ENCODE peak calls at places on chromosome 9, in seven cellular contexts. T, R, W, L, C, B and O are unnamed samples.

GRCh38 chr9:110578896-110579752 is at the start of gene SVEP1:
- DNase-seq in T (peak; percentile 42), R (peak; percentile 80), W (peak; percentile 76), L (peak; percentile 61), C (peak; percentile 77), B (peak; percentile 70), O (peak; percentile 7)

GRCh38 chr9:114307323-114308250 is 15.3 kb upstream of the ORM1 start:
- DNase-seq in T (no peak), R (no peak), W (peak; percentile 24), L (no peak), C (peak; percentile 71), B (no peak), O (no peak)

GRCh38 chr9:29212590-29213373 is 1639.5 kb upstream of the C9orf72 start:
- DNase-seq in T (peak; percentile 24), R (peak; percentile 47), W (peak; percentile 79), L (peak; percentile 57), C (no peak), B (peak; percentile 43), O (no peak)

GRCh38 chr9:71607571-71607970 is 160.7 kb downstream of the CEMIP2 start:
- DNase-seq in T (no peak), R (no peak), W (no peak), L (no peak), C (no peak), B (no peak), O (no peak)

GRCh38 chr9:116027096-116027495 is 126.5 kb upstream of the PAPPA start:
- DNase-seq in T (no peak), R (peak; percentile 33), W (no peak), L (no peak), C (peak; percentile 45), B (peak; percentile 27), O (no peak)

GRCh38 chr9:115999498-115999897 is 154.1 kb upstream of the PAPPA start:
- DNase-seq in T (no peak), R (peak; percentile 40), W (no peak), L (no peak), C (peak; percentile 73), B (no peak), O (peak; percentile 36)

GRCh38 chr9:34079181-34079580 is 30.5 kb upstream of the UBAP2 start:
- DNase-seq in T (no peak), R (peak; percentile 17), W (no peak), L (no peak), C (peak; percentile 80), B (peak; percentile 75), O (peak; percentile 88)

GRCh38 chr9:88922091-88922490 is 69.2 kb upstream of the S1PR3 start:
- DNase-seq in T (no peak), R (no peak), W (no peak), L (no peak), C (no peak), B (no peak), O (peak; percentile 82)

GRCh38 chr9:108603141-108603540 is 252.6 kb downstream of the ACTL7B start:
- DNase-seq in T (no peak), R (no peak), W (no peak), L (no peak), C (no peak), B (no peak), O (no peak)

GRCh38 chr9:34375901-34376595 is 650 bp downstream of the MYORG start:
- DNase-seq in T (peak; percentile 17), R (peak; percentile 30), W (no peak), L (peak; percentile 76), C (no peak), B (peak; percentile 84), O (peak; percentile 52)

GRCh38 chr9:12351293-12351852 is 341.8 kb upstream of the TYRP1 start:
- DNase-seq in T (no peak), R (no peak), W (no peak), L (no peak), C (no peak), B (no peak), O (no peak)

DNA sequence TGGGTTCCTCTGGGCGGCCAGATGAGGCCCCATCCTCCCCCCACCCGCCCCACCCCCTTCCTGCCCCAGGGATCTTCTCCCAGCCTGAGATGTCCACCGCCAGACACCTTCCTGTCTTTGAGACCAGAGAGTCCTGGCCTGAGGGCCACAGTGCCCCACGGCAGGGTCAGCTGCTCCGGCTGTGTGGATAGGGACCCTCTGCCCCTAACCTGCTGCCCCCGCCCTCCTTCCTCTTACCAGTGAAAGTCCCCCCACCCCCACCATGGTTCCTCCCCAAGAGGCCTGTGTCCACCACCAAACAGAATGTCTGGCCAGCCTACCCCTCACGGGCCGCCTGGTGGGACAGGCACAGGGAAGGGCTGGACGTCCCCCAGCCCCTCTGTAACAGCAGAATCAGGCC is 43.0 kb upstream of the UBAC1 start:
- DNase-seq in T (no peak), R (no peak), W (no peak), L (no peak), C (no peak), B (no peak), O (no peak)
- H2BK5ac ChIP-seq in T (peak overlapping the region; percentile 100), R (no peak overlapping the region), W (peak overlapping the region; percentile 92), L (no peak overlapping the region), C (no peak overlapping the region), B (no peak overlapping the region), O (no peak overlapping the region)

DNA sequence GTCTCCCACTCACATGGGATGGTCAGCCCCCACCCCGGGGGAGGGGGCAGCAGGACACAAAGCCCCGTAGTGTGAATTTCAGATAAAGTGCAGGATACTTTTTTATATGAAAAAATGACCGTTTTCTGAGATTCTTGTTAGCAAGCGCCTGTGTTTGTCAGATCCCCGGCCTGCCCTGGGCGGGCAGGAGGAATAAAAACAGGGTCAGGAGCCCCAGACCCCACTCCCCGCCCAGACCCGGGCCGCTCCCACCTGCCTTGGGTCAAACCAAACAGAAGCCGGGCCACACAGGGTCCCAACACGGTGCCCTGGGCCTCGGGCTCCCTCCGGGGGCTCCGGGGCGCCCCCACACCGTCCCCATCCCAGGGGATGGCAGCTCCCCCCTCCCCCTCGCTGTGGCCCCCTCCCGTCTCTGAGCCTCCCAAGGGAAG is 13.5 kb upstream of the NRARP start:
- DNase-seq in T (no peak), R (no peak), W (peak; percentile 52), L (peak; percentile 33), C (no peak), B (no peak), O (no peak)
- H2BK5ac ChIP-seq in T (peak overlapping the region; percentile 100), R (no peak overlapping the region), W (no peak overlapping the region), L (no peak overlapping the region), C (no peak overlapping the region), B (no peak overlapping the region), O (no peak overlapping the region)

GRCh38 chr9:131934673-131935072 is 145.0 kb downstream of the MED27 start:
- DNase-seq in T (no peak), R (no peak), W (no peak), L (no peak), C (no peak), B (no peak), O (no peak)
- H2BK5ac ChIP-seq in T (no peak overlapping the region), R (no peak overlapping the region), W (no peak overlapping the region), L (no peak overlapping the region), C (no peak overlapping the region), B (no peak overlapping the region), O (no peak overlapping the region)

GRCh38 chr9:73441223-73441622 is 289.6 kb downstream of the ANXA1 start:
- DNase-seq in T (no peak), R (no peak), W (no peak), L (no peak), C (no peak), B (no peak), O (no peak)

GRCh38 chr9:73434826-73435225 is 283.2 kb downstream of the ANXA1 start:
- DNase-seq in T (no peak), R (no peak), W (no peak), L (no peak), C (no peak), B (no peak), O (no peak)

GRCh38 chr9:73441890-73442818 is 290.5 kb downstream of the ANXA1 start:
- DNase-seq in T (no peak), R (peak; percentile 15), W (no peak), L (peak; percentile 52), C (no peak), B (peak; percentile 89), O (no peak)

DNA sequence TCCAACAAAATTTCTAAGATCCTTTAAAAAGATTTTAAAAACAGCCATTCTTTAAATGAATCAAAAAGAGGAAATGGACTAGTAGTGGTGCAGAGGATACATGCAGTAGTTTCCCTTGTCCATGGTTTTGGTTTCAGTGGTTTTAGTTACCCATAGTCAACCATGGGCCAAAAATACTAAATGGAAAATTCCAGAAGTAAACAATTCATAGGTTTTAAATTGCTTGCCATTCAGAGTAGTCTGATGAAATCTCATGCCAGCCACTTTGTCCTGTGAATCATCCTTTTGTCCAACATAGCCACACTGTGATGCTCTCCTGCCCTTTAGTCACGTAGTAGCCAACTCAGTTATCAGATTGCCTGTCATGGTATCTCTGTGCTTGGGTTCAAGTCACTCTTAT is 286.1 kb downstream of the ANXA1 start:
- DNase-seq in T (no peak), R (peak; percentile 32), W (no peak), L (no peak), C (no peak), B (no peak), O (no peak)
- H2BK5ac ChIP-seq in T (no peak overlapping the region), R (no peak overlapping the region), W (no peak overlapping the region), L (no peak overlapping the region), C (no peak overlapping the region), B (no peak overlapping the region), O (no peak overlapping the region)

GRCh38 chr9:69134412-69134811 is 39.7 kb upstream of the TJP2 start:
- DNase-seq in T (no peak), R (no peak), W (no peak), L (peak; percentile 22), C (no peak), B (no peak), O (peak; percentile 0)

GRCh38 chr9:69136781-69137180 is 37.3 kb upstream of the TJP2 start:
- DNase-seq in T (no peak), R (no peak), W (peak; percentile 39), L (peak; percentile 21), C (no peak), B (no peak), O (no peak)

GRCh38 chr9:69139596-69139995 is 34.5 kb upstream of the TJP2 start:
- DNase-seq in T (no peak), R (no peak), W (peak; percentile 38), L (peak; percentile 12), C (no peak), B (no peak), O (peak; percentile 0)

GRCh38 chr9:69136185-69136584 is 37.9 kb upstream of the TJP2 start:
- DNase-seq in T (no peak), R (no peak), W (no peak), L (no peak), C (no peak), B (no peak), O (no peak)

GRCh38 chr9:69137311-69137710 is 36.8 kb upstream of the TJP2 start:
- DNase-seq in T (no peak), R (no peak), W (peak; percentile 23), L (peak; percentile 4), C (no peak), B (no peak), O (no peak)
- H2BK5ac ChIP-seq in T (no peak overlapping the region), R (no peak overlapping the region), W (no peak overlapping the region), L (no peak overlapping the region), C (no peak overlapping the region), B (no peak overlapping the region), O (no peak overlapping the region)

GRCh38 chr9:128250839-128251558 is 24.8 kb downstream of the GOLGA2 start:
- DNase-seq in T (no peak), R (no peak), W (peak; percentile 80), L (no peak), C (no peak), B (no peak), O (no peak)
- H2BK5ac ChIP-seq in T (no peak overlapping the region), R (no peak overlapping the region), W (no peak overlapping the region), L (no peak overlapping the region), C (no peak overlapping the region), B (no peak overlapping the region), O (no peak overlapping the region)

GRCh38 chr9:36051317-36051716 is 14.6 kb downstream of the RECK start:
- DNase-seq in T (no peak), R (no peak), W (no peak), L (no peak), C (no peak), B (no peak), O (no peak)
- H2BK5ac ChIP-seq in T (no peak overlapping the region), R (no peak overlapping the region), W (no peak overlapping the region), L (no peak overlapping the region), C (no peak overlapping the region), B (no peak overlapping the region), O (no peak overlapping the region)